ENCODE peak calls at places on chromosome 11, in six cellular contexts. E is MM.1S, D is HCT116, K is mammary epithelial cell, S is cardiac fibroblast, Y is psoas muscle. T is an unnamed sample.

GRCh38 chr11:65417221-65417701 is 5.3 kb upstream of the NEAT1 start:
- DNase-seq in E (no peak), D (no peak), K (no peak), S (peak), Y (peak), T (no peak)

GRCh38 chr11:122189259-122189658 is 73.2 kb upstream of the BLID start:
- DNase-seq in E (no peak), D (peak), K (peak), S (peak), Y (no peak), T (no peak)

GRCh38 chr11:69241075-69241740 is 52.7 kb upstream of the MYEOV start:
- DNase-seq in E (no peak), D (no peak), K (no peak), S (no peak), Y (no peak), T (no peak)

GRCh38 chr11:61041755-61042518 is 60.4 kb upstream of the CD5 start:
- DNase-seq in E (peak), D (no peak), K (no peak), S (no peak), Y (no peak), T (peak)

GRCh38 chr11:26896716-26897115 is 97.2 kb upstream of the FIBIN start:
- DNase-seq in E (no peak), D (no peak), K (no peak), S (no peak), Y (no peak), T (no peak)

GRCh38 chr11:27698872-27699241 is 1.4 kb downstream of the BDNF start:
- DNase-seq in E (peak), D (peak), K (peak), S (peak), Y (peak), T (peak)

GRCh38 chr11:9351956-9352355 is 32.5 kb upstream of the IPO7 start:
- DNase-seq in E (no peak), D (no peak), K (peak), S (peak), Y (no peak), T (no peak)

GRCh38 chr11:111269146-111269868 is 23.8 kb downstream of the POU2AF2 start:
- DNase-seq in E (no peak), D (no peak), K (no peak), S (peak), Y (no peak), T (no peak)

GRCh38 chr11:22920939-22921565 is 60.8 kb upstream of the CCDC179 start:
- DNase-seq in E (peak), D (no peak), K (peak), S (peak), Y (no peak), T (no peak)

GRCh38 chr11:105220175-105220574 is 80.6 kb upstream of the CARD18 start:
- DNase-seq in E (no peak), D (no peak), K (no peak), S (peak), Y (no peak), T (no peak)

GRCh38 chr11:127627629-127628462 is 627.3 kb upstream of the KIRREL3 start:
- DNase-seq in E (no peak), D (no peak), K (peak), S (peak), Y (no peak), T (no peak)

GRCh38 chr11:2563216-2564007 is 118.6 kb downstream of the KCNQ1 start:
- DNase-seq in E (no peak), D (no peak), K (no peak), S (no peak), Y (peak), T (no peak)

GRCh38 chr11:111463276-111463675 is 48.9 kb downstream of the BTG4 start:
- DNase-seq in E (no peak), D (no peak), K (no peak), S (no peak), Y (no peak), T (no peak)

GRCh38 chr11:122598971-122599370 is 56.6 kb upstream of the UBASH3B start:
- DNase-seq in E (no peak), D (no peak), K (no peak), S (no peak), Y (no peak), T (no peak)

DNA sequence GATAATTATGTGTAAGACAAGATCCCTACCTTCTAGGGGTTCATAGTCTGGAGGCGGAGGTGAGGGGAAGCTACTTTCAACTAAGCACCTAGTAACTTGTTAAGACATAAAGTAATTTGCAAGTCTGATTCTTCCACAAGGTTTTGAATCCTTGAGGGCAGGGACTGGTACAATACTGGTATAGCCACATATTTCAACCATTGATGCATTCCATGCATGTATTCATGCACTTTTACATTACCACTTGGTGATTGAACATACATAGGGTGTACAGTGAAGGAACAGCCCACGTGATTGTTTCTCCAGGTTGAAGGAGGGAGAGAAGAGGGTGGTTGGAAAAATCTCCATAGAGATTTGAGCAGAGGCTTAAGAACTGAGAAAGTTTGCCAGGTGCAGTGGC is 62.0 kb upstream of the PAX6 start:
- DNase-seq in E (no peak), D (no peak), K (no peak), S (no peak), Y (no peak), T (no peak)
- H3K4me3 ChIP-seq in E (no peak), D (no peak), K (no peak), S (no peak), Y (no peak), T (no peak)

GRCh38 chr11:102831128-102831708 is 12.2 kb downstream of the MMP3 start:
- DNase-seq in E (peak), D (no peak), K (no peak), S (peak), Y (peak), T (no peak)
- TF ChIP-seq CTCF in E (peak), D (no peak), K (no peak), S (peak), Y (no peak), T (peak)

GRCh38 chr11:57566564-57567209 is 785 bp downstream of the UBE2L6 start:
- DNase-seq in E (no peak), D (no peak), K (no peak), S (peak), Y (no peak), T (no peak)
- H3K4me3 ChIP-seq in E (peak), D (peak), K (peak), S (peak), Y (peak), T (peak)

DNA sequence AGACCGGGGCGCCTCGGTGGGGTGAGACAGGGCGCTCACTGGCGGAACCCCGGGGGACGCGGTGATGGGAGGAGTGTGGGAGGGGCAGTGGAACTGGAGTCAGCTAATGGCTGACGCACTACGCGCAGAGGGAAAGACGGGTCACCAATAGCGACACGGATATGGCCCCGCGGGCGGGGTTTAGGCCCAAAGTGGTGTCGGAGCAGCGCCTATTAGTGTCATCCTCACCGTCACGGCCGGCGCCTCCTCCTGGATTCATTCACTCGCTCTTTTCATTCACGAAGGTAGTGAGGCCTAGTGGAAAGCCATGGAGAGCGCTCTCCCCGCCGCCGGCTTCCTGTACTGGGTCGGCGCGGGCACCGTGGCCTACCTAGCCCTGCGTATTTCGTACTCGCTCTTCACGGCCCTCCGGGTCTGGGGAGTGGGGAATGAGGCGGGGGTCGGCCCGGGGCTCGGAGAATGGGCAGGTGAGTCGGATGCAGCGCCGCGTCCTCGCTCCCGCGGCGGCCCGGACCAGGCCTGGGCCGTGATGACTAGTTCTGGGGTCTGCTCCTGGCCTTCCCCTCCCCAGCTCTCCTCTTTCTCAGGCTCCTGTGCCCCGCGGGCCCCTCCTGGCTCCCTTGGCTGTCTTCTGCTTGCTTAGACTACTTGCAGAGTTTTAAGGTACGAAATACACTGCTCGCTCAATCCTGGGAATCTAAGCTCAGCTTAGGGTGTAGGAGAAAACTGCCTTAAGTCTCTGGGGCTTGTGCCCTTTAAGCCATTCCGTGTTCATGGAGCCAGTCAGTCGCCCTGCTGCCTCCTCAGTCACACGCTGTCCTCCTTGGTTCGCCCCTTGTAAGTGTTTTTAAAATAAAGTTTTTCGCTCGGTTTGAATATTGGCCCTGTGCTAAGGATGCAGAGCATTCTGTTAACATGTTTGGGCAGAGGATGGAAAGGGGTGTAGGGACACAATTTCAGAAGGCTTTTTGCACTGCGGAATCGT is at the start of gene HSD17B12:
- DNase-seq in E (peak), D (peak), K (peak), S (peak), Y (peak), T (peak)
- TF ChIP-seq CTCF in E (no peak), D (no peak), K (no peak), S (no peak), Y (no peak), T (no peak)

DNA sequence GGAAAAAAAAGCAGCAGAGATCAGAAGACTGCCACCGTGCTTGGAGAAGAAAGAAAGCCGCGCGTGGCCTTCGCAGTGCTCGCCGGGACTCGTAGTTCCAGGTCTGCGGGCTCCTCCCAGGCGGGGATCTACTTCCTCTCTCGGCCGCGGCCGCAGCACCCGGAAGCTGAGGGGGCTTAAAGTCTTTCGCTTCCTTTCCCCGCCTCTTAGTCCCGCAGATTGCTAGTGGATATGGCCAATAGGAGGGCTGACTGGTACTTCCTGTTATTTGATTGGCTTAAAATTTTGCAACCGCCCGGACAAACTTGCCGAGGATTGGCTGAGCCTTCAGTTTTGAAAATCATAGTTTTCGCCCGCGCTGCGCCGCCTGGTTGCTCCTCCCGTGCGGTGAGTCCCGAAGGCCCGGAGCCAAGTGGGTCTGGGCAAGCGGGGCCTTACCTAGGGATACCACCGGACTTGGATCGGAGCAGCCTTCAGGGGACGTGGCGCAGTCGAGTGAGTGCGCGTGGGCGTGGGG is at the start of gene INCENP:
- DNase-seq in E (peak), D (peak), K (peak), S (peak), Y (peak), T (peak)
- H3K4me3 ChIP-seq in E (peak), D (peak), K (peak), S (peak), Y (peak), T (peak)

DNA sequence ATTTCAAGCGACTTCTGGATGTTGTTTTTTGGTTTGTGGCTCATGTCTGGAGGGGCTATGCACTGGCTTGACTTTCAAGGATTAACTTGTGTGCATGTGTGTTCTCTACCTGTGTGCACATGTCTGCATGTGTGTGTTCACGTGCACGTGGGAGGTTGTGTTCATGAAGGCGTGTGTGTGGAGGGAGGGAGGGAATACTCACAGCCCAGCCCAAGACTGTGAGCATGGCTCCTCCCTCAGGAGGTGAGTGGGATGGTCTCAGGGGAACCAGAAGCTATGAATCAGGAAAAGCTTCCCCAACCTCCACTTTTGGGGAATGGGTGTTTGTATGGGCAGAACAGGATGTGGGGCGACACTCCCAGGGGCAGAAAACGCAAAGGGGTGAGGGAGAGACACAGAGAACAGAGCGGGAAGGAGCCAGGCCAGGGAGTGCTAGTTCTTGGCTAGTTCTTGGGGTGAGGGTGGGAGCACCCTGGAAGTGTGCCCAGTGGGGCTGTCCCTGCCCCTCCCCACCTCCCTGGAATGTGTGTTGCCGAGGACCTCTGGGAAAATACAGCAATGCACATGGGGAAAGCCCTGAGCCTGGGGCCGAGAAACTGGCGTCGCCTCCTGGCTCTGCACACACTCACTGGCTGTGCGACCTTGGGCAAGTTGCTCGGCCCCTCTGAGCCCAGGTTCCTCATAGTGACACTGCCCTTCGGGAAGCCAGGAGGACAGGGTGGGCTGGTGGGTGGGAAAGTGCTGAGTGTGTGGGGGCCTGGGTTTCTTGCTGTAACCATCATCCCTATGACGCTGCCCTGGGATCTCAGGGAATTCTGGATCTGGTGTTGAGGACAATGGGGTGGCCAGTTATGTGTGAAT is 16.9 kb upstream of the ALX4 start:
- DNase-seq in E (no peak), D (no peak), K (no peak), S (peak), Y (no peak), T (no peak)
- TF ChIP-seq CTCF in E (no peak), D (no peak), K (no peak), S (no peak), Y (no peak), T (no peak)

GRCh38 chr11:130428692-130429681 is 578 bp upstream of the ADAMTS8 start:
- DNase-seq in E (no peak), D (no peak), K (no peak), S (no peak), Y (no peak), T (no peak)
- H3K4me3 ChIP-seq in E (no peak), D (no peak), K (no peak), S (peak), Y (peak), T (no peak)

T was measured in GM12864.